ENCODE peak calls at places on chromosomes 6 and 20, in nine cellular contexts. C is cardiac fibroblast, T is GM10248, H is RWPE1, B is progenitor cell of endocrine pancreas, D is right atrium auricular region, N is B cell, S is nephron progenitor cell, O is pancreas. Y is an unnamed sample.

GRCh38 chr6:6330407-6330806 is 9.9 kb upstream of the F13A1 start:
- DNase-seq in O (no peak), C (no peak), S (no peak), H (no peak), T (no peak), B (no peak), D (no peak), N (no peak), Y (no peak)

GRCh38 chr20:1322511-1323245 is 6.3 kb downstream of the SDCBP2 start:
- DNase-seq in O (no peak), H (peak), T (no peak), B (no peak), D (peak), S (no peak), C (peak), N (no peak), Y (no peak)

GRCh38 chr6:113833537-113833936 is 23.6 kb upstream of the MARCKS start:
- DNase-seq in H (peak), O (no peak), C (peak), N (no peak), D (no peak), S (no peak), T (no peak), B (no peak), Y (no peak)

GRCh38 chr6:53347921-53348435 is 772 bp downstream of the ELOVL5 start:
- DNase-seq in C (peak), S (peak), H (peak), D (peak), N (peak), O (peak), T (peak), B (peak), Y (no peak)

GRCh38 chr6:154815938-154816820 is 83.0 kb downstream of the SCAF8 start:
- DNase-seq in S (no peak), T (no peak), B (no peak), D (no peak), N (no peak), C (peak), O (no peak), H (no peak), Y (no peak)

GRCh38 chr20:32191422-32191821 is 16.1 kb downstream of the PLAGL2 start:
- DNase-seq in S (no peak), N (no peak), T (no peak), D (no peak), B (no peak), H (no peak), C (no peak), O (no peak), Y (no peak)

GRCh38 chr20:58515240-58516212 is at the start of gene APCDD1L:
- DNase-seq in S (peak), C (peak), O (no peak), B (no peak), T (no peak), D (no peak), H (peak), N (no peak), Y (no peak)

GRCh38 chr20:17059465-17059864 is 167.4 kb upstream of the PCSK2 start:
- DNase-seq in T (no peak), N (no peak), S (no peak), B (no peak), H (no peak), C (peak), O (no peak), D (no peak), Y (no peak)

GRCh38 chr20:38757145-38757800 is 9.0 kb downstream of the ACTR5 start:
- DNase-seq in N (no peak), C (peak), T (no peak), O (no peak), S (no peak), B (no peak), H (no peak), D (no peak), Y (no peak)

GRCh38 chr6:25446815-25447569 is 167.8 kb downstream of the CARMIL1 start:
- DNase-seq in B (no peak), S (no peak), H (no peak), D (no peak), T (no peak), C (no peak), N (no peak), O (no peak), Y (no peak)

GRCh38 chr6:16559091-16559490 is 202.2 kb downstream of the ATXN1 start:
- DNase-seq in N (no peak), D (no peak), B (no peak), C (peak), O (no peak), T (no peak), H (no peak), S (no peak), Y (no peak)

GRCh38 chr20:36919715-36920333 is 31.7 kb downstream of the SAMHD1 start:
- DNase-seq in O (no peak), C (peak), S (peak), T (peak), B (no peak), H (peak), N (peak), D (no peak), Y (no peak)

GRCh38 chr20:23629017-23629541 is 8.7 kb downstream of the CST3 start:
- DNase-seq in N (no peak), H (peak), O (no peak), B (no peak), T (no peak), S (no peak), C (peak), D (peak), Y (no peak)

GRCh38 chr6:44254201-44254956 is 2.9 kb downstream of the SLC35B2 start:
- DNase-seq in T (no peak), O (no peak), D (no peak), C (no peak), N (no peak), B (no peak), S (no peak), H (no peak), Y (peak)

DNA sequence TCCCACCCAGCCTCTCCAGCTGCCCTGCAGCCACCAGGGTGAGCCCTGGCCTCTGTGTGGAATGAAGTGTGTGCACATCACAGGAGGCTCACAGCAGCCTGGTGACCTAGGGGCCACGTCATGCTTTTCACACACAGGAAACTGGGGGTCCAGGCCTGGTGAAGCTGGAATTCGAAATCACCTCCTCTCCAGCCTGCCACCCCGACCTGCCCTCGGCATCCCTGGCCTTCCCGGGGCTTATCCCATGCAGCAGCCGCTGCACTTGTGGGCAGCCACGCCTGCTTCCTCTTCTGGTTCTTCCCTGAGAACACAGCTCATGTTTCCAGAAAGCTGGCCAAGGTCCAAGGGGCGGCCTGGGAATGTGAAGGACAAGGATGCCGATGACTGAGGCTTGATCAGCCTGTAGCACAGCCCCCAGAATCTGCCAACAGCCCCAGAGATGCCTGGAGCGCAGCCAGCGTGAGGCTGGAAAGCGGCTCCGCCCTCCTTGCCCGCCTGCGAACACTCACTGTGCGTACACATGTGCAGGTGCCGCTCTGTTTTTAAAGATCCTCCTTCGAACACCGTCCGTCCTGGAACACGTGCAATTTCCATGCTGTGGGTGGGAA is 4.2 kb upstream of the NTSR1 start:
- DNase-seq in C (peak), T (no peak), H (peak), N (no peak), S (no peak), O (peak), B (no peak), D (peak), Y (no peak)
- TF ChIP-seq CTCF in C (no peak), T (no peak), H (no peak), N (no peak), S (no peak), O (no peak), B (no peak), D (no peak), Y (no peak)

GRCh38 chr20:42204261-42204660 is 586.1 kb upstream of the CHD6 start:
- DNase-seq in C (peak), T (no peak), D (no peak), N (no peak), H (no peak), O (no peak), S (peak), B (no peak), Y (no peak)
- TF ChIP-seq CTCF in C (no peak), T (no peak), D (peak), N (no peak), H (no peak), O (no peak), S (peak), B (peak), Y (no peak)

GRCh38 chr6:145277358-145278097 is 457.8 kb downstream of the EPM2A start:
- DNase-seq in T (no peak), H (no peak), O (no peak), B (no peak), S (no peak), N (no peak), C (no peak), D (no peak), Y (no peak)

GRCh38 chr6:145275787-145276186 is 459.5 kb downstream of the EPM2A start:
- DNase-seq in B (no peak), N (no peak), H (no peak), S (no peak), D (no peak), C (no peak), T (no peak), O (no peak), Y (no peak)

GRCh38 chr6:145278163-145278807 is 457.0 kb downstream of the EPM2A start:
- DNase-seq in S (no peak), B (no peak), C (no peak), N (no peak), O (no peak), D (no peak), T (no peak), H (no peak), Y (no peak)

GRCh38 chr6:145275019-145275418 is 460.3 kb downstream of the EPM2A start:
- DNase-seq in H (no peak), S (no peak), B (no peak), O (no peak), N (no peak), D (no peak), T (no peak), C (no peak), Y (no peak)

DNA sequence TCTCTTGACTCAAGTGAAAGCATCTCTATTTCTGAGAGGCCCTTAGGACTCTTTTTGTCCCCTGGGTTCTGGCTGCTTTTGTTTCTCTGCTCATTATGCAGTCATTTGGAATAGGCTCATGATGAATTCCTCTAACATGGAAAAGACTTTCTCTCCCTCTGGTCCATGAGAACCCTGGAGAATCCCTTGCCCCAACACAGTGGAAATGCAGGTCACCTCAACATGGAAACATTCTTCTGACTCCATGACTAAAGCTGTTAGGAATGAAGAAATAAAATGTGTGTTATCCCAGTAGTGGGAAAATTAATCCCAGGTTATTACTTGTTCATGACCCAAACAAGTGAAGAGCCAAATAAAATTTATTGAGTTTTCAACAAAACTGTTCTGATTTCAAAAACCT is 458.6 kb downstream of the EPM2A start:
- DNase-seq in B (no peak), D (no peak), N (no peak), C (no peak), S (no peak), H (no peak), T (no peak), O (no peak), Y (no peak)
- TF ChIP-seq CTCF in B (no peak), D (no peak), N (no peak), C (no peak), S (no peak), H (no peak), T (no peak), O (no peak), Y (no peak)

GRCh38 chr6:30541515-30542403 is 14.5 kb downstream of the GNL1 start:
- DNase-seq in O (peak), D (peak), T (peak), C (peak), N (peak), S (peak), H (peak), B (peak), Y (no peak)

GRCh38 chr6:30544666-30545272 is 11.5 kb downstream of the GNL1 start:
- DNase-seq in B (no peak), T (peak), C (peak), D (no peak), H (peak), S (peak), O (no peak), N (no peak), Y (no peak)

GRCh38 chr6:30543824-30544223 is 12.5 kb downstream of the GNL1 start:
- DNase-seq in H (no peak), O (no peak), T (no peak), N (no peak), D (no peak), C (no peak), S (no peak), B (no peak), Y (no peak)

GRCh38 chr6:30542915-30543314 is 13.4 kb downstream of the GNL1 start:
- DNase-seq in S (no peak), B (no peak), C (peak), O (no peak), H (no peak), T (no peak), N (no peak), D (no peak), Y (no peak)

DNA sequence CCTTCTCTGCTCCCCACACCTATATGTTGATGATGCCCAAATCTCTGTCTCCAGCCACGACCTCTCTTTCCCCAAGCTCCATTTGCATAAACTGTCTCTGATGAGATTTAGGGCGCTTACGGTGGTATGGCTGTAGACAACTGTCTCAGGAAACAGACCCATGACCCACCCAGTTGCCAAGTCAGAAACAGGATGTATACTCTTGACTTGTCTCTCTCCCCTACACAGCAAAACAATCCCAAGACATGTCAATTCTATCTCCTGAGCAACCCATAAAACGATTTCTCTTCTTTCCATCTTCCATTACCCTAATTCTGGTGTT is 13.9 kb downstream of the GNL1 start:
- DNase-seq in C (no peak), S (no peak), N (peak), T (no peak), H (no peak), O (no peak), B (no peak), D (no peak), Y (no peak)
- TF ChIP-seq CTCF in C (no peak), S (no peak), N (no peak), T (no peak), H (no peak), O (no peak), B (no peak), D (no peak), Y (no peak)

GRCh38 chr20:9903048-9903651 is 64.3 kb upstream of the PAK5 start:
- DNase-seq in D (no peak), B (no peak), S (peak), H (no peak), O (no peak), C (peak), T (no peak), N (no peak), Y (no peak)
- TF ChIP-seq CTCF in D (no peak), B (peak), S (peak), H (peak), O (no peak), C (peak), T (peak), N (peak), Y (peak)

Y was measured in chondrocyte.